ENCODE peak calls at places on chromosomes 1 and 21, in four cellular contexts. E, V, H and I are unnamed samples.

GRCh38 chr1:167573035-167573434 is 19.5 kb upstream of the CREG1 start:
- DNase-seq in E (no peak), V (no peak), H (no peak), I (no peak)

GRCh38 chr21:35400233-35400939 is 351.3 kb upstream of the RUNX1 start:
- DNase-seq in V (peak), E (peak), H (peak), I (peak)

GRCh38 chr1:69421286-69421685 is 146.4 kb upstream of the LRRC7 start:
- DNase-seq in E (no peak), V (no peak), H (no peak), I (no peak)

GRCh38 chr1:183365676-183366075 is 52.5 kb downstream of the NMNAT2 start:
- DNase-seq in H (no peak), E (no peak), V (no peak), I (no peak)

GRCh38 chr1:59720716-59721115 is 94.0 kb upstream of the HOOK1 start:
- DNase-seq in E (no peak), H (no peak), V (no peak), I (no peak)

GRCh38 chr1:194225781-194226180 is 1039.4 kb upstream of the B3GALT2 start:
- DNase-seq in V (no peak), E (no peak), H (no peak), I (no peak)

GRCh38 chr1:189158155-189158554 is 1319.5 kb downstream of the BRINP3 start:
- DNase-seq in H (no peak), E (no peak), V (no peak), I (no peak)

GRCh38 chr1:8194481-8195227 is 123.3 kb upstream of the SLC45A1 start:
- DNase-seq in E (peak), V (no peak), H (no peak), I (no peak)

GRCh38 chr1:55712148-55712547 is 497.0 kb upstream of the USP24 start:
- DNase-seq in E (no peak), H (no peak), V (no peak), I (no peak)

GRCh38 chr1:160353223-160353622 is 10.0 kb downstream of the NCSTN start:
- DNase-seq in V (no peak), H (no peak), E (no peak), I (no peak)

GRCh38 chr1:21909787-21910503 is 27.2 kb downstream of the HSPG2 start:
- DNase-seq in E (no peak), V (peak), H (peak), I (no peak)

GRCh38 chr1:200243042-200243437 is 166.8 kb downstream of the ZNF281 start:
- DNase-seq in V (no peak), H (no peak), E (no peak), I (no peak)

GRCh38 chr1:181044449-181044966 is 10.7 kb downstream of the MR1 start:
- DNase-seq in E (peak), V (peak), H (no peak), I (no peak)

GRCh38 chr1:186234976-186235686 is 139.9 kb downstream of the TPR start:
- DNase-seq in H (no peak), E (no peak), V (no peak), I (no peak)

GRCh38 chr21:32813265-32813903 is 41.8 kb upstream of the PAXBP1 start:
- DNase-seq in E (no peak), V (no peak), H (no peak), I (no peak)

GRCh38 chr1:211876849-211877248 is 46.3 kb upstream of the LPGAT1 start:
- DNase-seq in E (no peak), H (no peak), V (no peak), I (no peak)

GRCh38 chr1:149888999-149889289 is 10.4 kb upstream of the BOLA1 start:
- DNase-seq in V (no peak), E (no peak), H (no peak), I (no peak)

GRCh38 chr1:1602941-1603506 is 3.1 kb upstream of the FNDC10 start:
- DNase-seq in H (no peak), E (no peak), V (no peak), I (no peak)

GRCh38 chr1:215631489-215631888 is 64.4 kb downstream of the KCTD3 start:
- DNase-seq in H (no peak), E (no peak), V (no peak), I (no peak)

GRCh38 chr1:164725401-164725800 is 166.4 kb downstream of the PBX1 start:
- DNase-seq in H (no peak), V (no peak), E (no peak), I (no peak)
- TF ChIP-seq TARDBP in H (no peak), V (no peak), E (no peak), I (no peak)

DNA sequence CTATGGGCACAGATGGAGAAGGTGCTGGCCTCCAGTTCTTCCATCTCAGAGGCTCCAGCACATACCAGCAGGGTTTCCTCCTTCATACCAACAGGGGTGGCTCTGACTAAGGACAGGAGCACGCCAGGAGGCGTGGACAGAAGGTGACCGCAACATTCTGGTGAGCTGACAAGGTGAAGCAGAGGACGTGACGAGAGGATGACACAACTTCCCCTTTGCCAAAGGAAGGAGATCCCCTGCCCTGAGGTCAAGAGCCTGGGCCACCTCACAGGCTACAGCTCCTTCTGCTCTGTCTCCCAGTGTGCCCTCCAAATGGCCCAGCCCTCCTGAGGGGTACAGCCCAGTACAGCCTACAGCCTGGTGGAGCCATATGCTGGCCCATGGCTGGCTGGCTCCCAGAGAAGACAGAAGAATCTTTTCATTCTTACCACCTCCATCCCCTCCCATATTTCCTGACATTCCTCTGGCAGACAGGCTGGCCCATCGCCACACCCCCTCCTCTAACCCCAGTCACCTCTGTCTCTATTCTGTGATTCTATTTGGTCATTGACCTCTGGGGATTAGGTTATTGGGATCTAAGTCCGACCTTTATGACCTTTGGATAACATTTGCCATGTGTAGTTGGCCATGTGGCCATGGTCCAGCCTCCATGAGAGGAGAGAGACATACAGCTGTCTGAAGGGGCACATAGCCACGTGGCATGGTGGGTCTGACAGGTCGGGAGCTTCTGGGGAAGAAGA is 5.1 kb upstream of the LAMB3 start:
- DNase-seq in H (peak), E (no peak), V (no peak), I (no peak)
- TF ChIP-seq FOXK2 in H (no peak), E (no peak), V (no peak), I (no peak)

GRCh38 chr21:45709127-45709526 is 65.6 kb downstream of the PCBP3 start:
- DNase-seq in E (no peak), H (no peak), V (no peak), I (no peak)
- TF ChIP-seq TARDBP in E (no peak), H (no peak), V (no peak), I (no peak)

GRCh38 chr21:36859744-36860501 is 106.5 kb downstream of the HLCS start:
- DNase-seq in V (no peak), H (peak), E (peak), I (peak)
- TF ChIP-seq FOXK2 in V (no peak), H (peak), E (no peak), I (no peak)

GRCh38 chr1:206774096-206774495 is 1.8 kb upstream of the IL10 start:
- DNase-seq in H (no peak), V (no peak), E (no peak), I (no peak)
- TF ChIP-seq TARDBP in H (no peak), V (no peak), E (no peak), I (no peak)

GRCh38 chr1:77984629-77985028 is 5.8 kb upstream of the FUBP1 start:
- DNase-seq in E (no peak), V (no peak), H (no peak), I (no peak)
- TF ChIP-seq FOXK2 in E (no peak), V (no peak), H (no peak), I (no peak)

GRCh38 chr1:15583016-15583706 is 1.7 kb downstream of the AGMAT start:
- DNase-seq in V (no peak), H (no peak), E (no peak), I (no peak)

GRCh38 chr1:15578921-15579682 is 5.7 kb downstream of the AGMAT start:
- DNase-seq in V (peak), H (no peak), E (no peak), I (no peak)

GRCh38 chr1:15579683-15580047 is 5.2 kb downstream of the AGMAT start:
- DNase-seq in H (no peak), V (peak), E (no peak), I (no peak)

GRCh38 chr1:15584489-15585363 is at the start of gene AGMAT:
- DNase-seq in E (peak), V (no peak), H (no peak), I (peak)
- TF ChIP-seq TARDBP in E (peak), V (no peak), H (no peak), I (no peak)

GRCh38 chr21:33966324-33966949 is 50.8 kb upstream of the ATP5PO start:
- DNase-seq in E (no peak), H (no peak), V (no peak), I (no peak)

GRCh38 chr21:33968998-33969353 is 53.4 kb upstream of the ATP5PO start:
- DNase-seq in V (no peak), H (no peak), E (no peak), I (no peak)

GRCh38 chr21:33964706-33965325 is 49.2 kb upstream of the ATP5PO start:
- DNase-seq in H (no peak), E (no peak), V (no peak), I (no peak)

GRCh38 chr21:33968082-33968997 is 52.7 kb upstream of the ATP5PO start:
- DNase-seq in H (peak), V (no peak), E (peak), I (peak)

DNA sequence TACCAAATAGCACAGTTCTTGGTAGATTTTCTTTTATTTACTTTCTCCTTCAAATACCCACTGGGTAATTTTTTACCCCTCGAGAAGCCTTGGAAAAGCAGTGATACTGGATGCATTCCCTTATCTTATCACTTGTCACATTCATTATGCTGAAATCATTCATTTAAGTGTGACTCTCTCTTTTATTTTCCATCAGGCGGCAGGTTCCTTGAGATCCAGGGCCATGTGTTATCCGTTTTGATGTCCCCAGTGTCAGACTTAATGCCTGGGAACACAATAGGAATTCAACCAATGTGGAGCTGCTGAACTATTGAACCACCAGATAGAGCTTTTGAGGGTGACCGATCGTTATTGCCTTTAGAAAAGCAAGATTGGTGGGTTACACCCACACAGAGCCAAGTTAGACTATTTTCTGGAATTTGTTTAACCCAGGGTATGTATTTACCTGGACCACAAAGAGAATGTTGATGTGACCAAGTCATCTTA is 51.5 kb upstream of the ATP5PO start:
- DNase-seq in E (peak), V (no peak), H (no peak), I (no peak)
- TF ChIP-seq FOXK2 in E (no peak), V (no peak), H (no peak), I (no peak)

GRCh38 chr1:245105042-245105441 is 49.7 kb upstream of the KIF26B start:
- DNase-seq in V (no peak), E (no peak), H (no peak), I (no peak)
- TF ChIP-seq TARDBP in V (no peak), E (no peak), H (no peak), I (no peak)